ENCODE peak calls at places on chromosome 2, in ten cellular contexts. D, Y, M, G, A, U, E, F, K and L are unnamed samples.

GRCh38 chr2:12169721-12170120 is 423.3 kb downstream of the LPIN1 start:
- DNase-seq in G (no peak), E (peak), Y (peak), F (no peak), U (peak), M (no peak), K (no peak), A (peak), D (peak), L (no peak)

GRCh38 chr2:145185696-145186095 is 665.8 kb upstream of the ZEB2 start:
- DNase-seq in M (no peak), F (no peak), Y (peak), K (no peak), A (no peak), D (no peak), G (no peak), E (no peak), U (no peak), L (no peak)

GRCh38 chr2:79887747-79888374 is 375.0 kb downstream of the CTNNA2 start:
- DNase-seq in Y (peak), G (no peak), M (peak), U (peak), K (peak), A (peak), F (no peak), E (no peak), D (peak), L (peak)

GRCh38 chr2:206586609-206587008 is 55.7 kb upstream of the FAM237A start:
- DNase-seq in A (no peak), F (no peak), D (no peak), Y (no peak), U (no peak), M (no peak), K (no peak), E (no peak), G (no peak), L (no peak)

GRCh38 chr2:174688079-174688478 is 76.2 kb downstream of the CHRNA1 start:
- DNase-seq in U (no peak), D (no peak), K (peak), G (no peak), M (peak), F (no peak), A (no peak), Y (no peak), E (no peak), L (peak)

GRCh38 chr2:118249531-118249930 is 161.3 kb downstream of the INSIG2 start:
- DNase-seq in U (no peak), A (no peak), Y (peak), G (no peak), F (no peak), M (no peak), K (no peak), E (no peak), D (no peak), L (no peak)

GRCh38 chr2:144477281-144477942 is 42.5 kb downstream of the ZEB2 start:
- DNase-seq in A (no peak), F (no peak), G (no peak), E (no peak), M (no peak), Y (no peak), K (no peak), U (no peak), D (no peak), L (no peak)

GRCh38 chr2:240557808-240558207 is at the start of gene ANKMY1:
- DNase-seq in F (peak), D (peak), E (peak), A (peak), Y (no peak), G (peak), M (peak), K (peak), U (peak), L (no peak)

GRCh38 chr2:37555457-37555856 is 116.0 kb downstream of the CDC42EP3 start:
- DNase-seq in F (no peak), E (no peak), Y (no peak), M (no peak), G (no peak), A (no peak), U (no peak), K (peak), D (no peak), L (no peak)

GRCh38 chr2:100194951-100195350 is 52.6 kb upstream of the AFF3 start:
- DNase-seq in A (no peak), G (no peak), K (no peak), U (no peak), D (no peak), F (no peak), M (no peak), Y (no peak), E (no peak), L (no peak)

GRCh38 chr2:32711219-32711618 is 83.4 kb downstream of the TTC27 start:
- DNase-seq in Y (no peak), M (no peak), A (no peak), F (no peak), E (no peak), K (peak), U (no peak), D (peak), G (no peak), L (no peak)

GRCh38 chr2:38887902-38888554 is 1.6 kb upstream of the ARHGEF33 start:
- DNase-seq in M (no peak), F (no peak), A (no peak), K (no peak), D (no peak), E (no peak), Y (no peak), U (no peak), G (no peak), L (no peak)

GRCh38 chr2:127092306-127092705 is 14.6 kb downstream of the BIN1 start:
- DNase-seq in F (no peak), D (no peak), K (no peak), Y (no peak), E (no peak), M (no peak), A (no peak), U (no peak), G (no peak), L (no peak)

GRCh38 chr2:219335373-219335786 is 2.8 kb upstream of the RESP18 start:
- DNase-seq in M (no peak), F (no peak), U (no peak), G (no peak), K (no peak), D (no peak), E (no peak), Y (no peak), A (no peak), L (no peak)

GRCh38 chr2:168165418-168165817 is 82.0 kb downstream of the STK39 start:
- DNase-seq in D (peak), U (no peak), M (no peak), G (no peak), K (no peak), A (no peak), Y (no peak), E (no peak), F (no peak), L (no peak)

GRCh38 chr2:96558061-96558460 is 21.5 kb downstream of the ARID5A start:
- DNase-seq in M (no peak), G (no peak), Y (no peak), D (no peak), A (no peak), K (no peak), E (no peak), U (no peak), F (no peak), L (no peak)

GRCh38 chr2:128304715-128305554 is 13.7 kb downstream of the HS6ST1 start:
- DNase-seq in A (peak), D (peak), Y (peak), K (no peak), G (no peak), F (no peak), U (no peak), E (peak), M (peak), L (peak)

GRCh38 chr2:86781363-86781762 is 9.3 kb downstream of the CD8A start:
- DNase-seq in E (no peak), F (no peak), M (no peak), Y (no peak), A (no peak), K (no peak), D (no peak), G (no peak), U (no peak), L (no peak)

GRCh38 chr2:98463081-98463481 is 18.4 kb downstream of the INPP4A start:
- DNase-seq in E (no peak), G (no peak), U (no peak), M (no peak), Y (no peak), D (no peak), K (no peak), A (no peak), F (no peak), L (no peak)

GRCh38 chr2:85771486-85771885 is 17.7 kb downstream of the ATOH8 start:
- DNase-seq in E (no peak), M (no peak), D (no peak), F (no peak), K (no peak), Y (no peak), G (no peak), U (no peak), A (no peak), L (no peak)

GRCh38 chr2:234950730-234951385 is 959 bp upstream of the SH3BP4 start:
- DNase-seq in U (no peak), G (no peak), Y (no peak), K (no peak), A (peak), M (no peak), F (no peak), D (no peak), E (no peak), L (no peak)

GRCh38 chr2:30927561-30928075 is 120.4 kb upstream of the CAPN13 start:
- DNase-seq in U (no peak), K (no peak), M (no peak), G (no peak), D (no peak), A (no peak), E (no peak), F (no peak), Y (no peak), L (no peak)

GRCh38 chr2:69567157-69567908 is 76.2 kb downstream of the AAK1 start:
- DNase-seq in K (no peak), D (no peak), G (no peak), U (no peak), E (no peak), A (no peak), F (no peak), Y (no peak), M (no peak), L (no peak)

GRCh38 chr2:30339071-30339470 is 107.7 kb downstream of the LBH start:
- DNase-seq in F (no peak), U (no peak), G (no peak), D (no peak), Y (no peak), E (no peak), M (no peak), K (peak), A (no peak), L (no peak)

GRCh38 chr2:240960309-240960962 is 38.0 kb upstream of the SNED1 start:
- DNase-seq in F (no peak), K (no peak), E (peak), Y (no peak), A (no peak), M (no peak), D (no peak), G (no peak), U (no peak), L (no peak)

GRCh38 chr2:128490881-128491778 is 172.5 kb upstream of the HS6ST1 start:
- DNase-seq in F (no peak), Y (no peak), M (no peak), E (no peak), G (no peak), U (no peak), A (no peak), K (no peak), D (no peak), L (no peak)

GRCh38 chr2:201969241-201969937 is 64.3 kb upstream of the FZD7 start:
- DNase-seq in E (no peak), K (no peak), Y (no peak), F (no peak), A (no peak), M (no peak), G (no peak), D (no peak), U (no peak), L (no peak)

GRCh38 chr2:62415019-62415431 is 91.0 kb downstream of the TMEM17 start:
- DNase-seq in U (no peak), A (no peak), D (no peak), K (no peak), F (no peak), Y (no peak), G (no peak), E (no peak), M (no peak), L (no peak)

GRCh38 chr2:36507408-36507812 is 90.6 kb downstream of the FEZ2 start:
- DNase-seq in U (no peak), M (peak), D (peak), A (no peak), Y (no peak), F (peak), G (no peak), E (peak), K (peak), L (peak)

GRCh38 chr2:169320561-169320960 is 41.8 kb downstream of the LRP2 start:
- DNase-seq in M (no peak), E (no peak), D (no peak), U (no peak), F (no peak), K (no peak), Y (no peak), G (no peak), A (no peak), L (no peak)

GRCh38 chr2:39128919-39129391 is 8.1 kb upstream of the SOS1 start:
- DNase-seq in Y (no peak), D (no peak), K (peak), G (peak), F (no peak), M (no peak), A (no peak), U (peak), E (no peak), L (no peak)

GRCh38 chr2:239466755-239467271 is 66.0 kb upstream of the HDAC4 start:
- DNase-seq in F (no peak), A (no peak), M (no peak), U (no peak), D (no peak), K (no peak), G (no peak), Y (no peak), E (peak), L (no peak)

GRCh38 chr2:106931742-106932335 is 45.9 kb upstream of the ST6GAL2 start:
- DNase-seq in M (no peak), K (no peak), A (no peak), G (no peak), E (no peak), U (no peak), F (no peak), Y (no peak), D (no peak), L (no peak)

GRCh38 chr2:226174390-226174789 is 625.2 kb downstream of the IRS1 start:
- DNase-seq in A (no peak), K (no peak), E (no peak), U (no peak), F (no peak), Y (no peak), D (no peak), G (no peak), M (no peak), L (no peak)

GRCh38 chr2:146994246-146994645 is 850.6 kb upstream of the ACVR2A start:
- DNase-seq in E (no peak), A (no peak), D (no peak), M (no peak), F (no peak), K (no peak), Y (no peak), G (no peak), U (no peak), L (no peak)

GRCh38 chr2:26581991-26582842 is 58.9 kb downstream of the CIB4 start:
- DNase-seq in M (no peak), U (no peak), E (no peak), Y (no peak), A (no peak), D (no peak), G (no peak), K (no peak), F (no peak), L (no peak)